ENCODE peak calls at places on chromosome 17, in six cellular contexts. N, C, O, G, W and A are unnamed samples.

GRCh38 chr17:17792551-17793377 is 44.0 kb downstream of the SREBF1 start:
- DNase-seq in W (peak; percentile 28), N (no peak), C (no peak), G (peak; percentile 84), O (no peak), A (no peak)

GRCh38 chr17:45228985-45229517 is 7.4 kb downstream of the FMNL1 start:
- DNase-seq in N (no peak), C (peak; percentile 68), W (peak; percentile 90), G (no peak), O (no peak), A (no peak)

GRCh38 chr17:76151896-76152454 is 10.9 kb upstream of the FOXJ1 start:
- DNase-seq in N (no peak), C (no peak), W (no peak), O (no peak), G (no peak), A (no peak)

GRCh38 chr17:79797492-79798295 is 817 bp upstream of the CBX8 start:
- DNase-seq in W (peak; percentile 81), O (no peak), G (peak; percentile 96), N (no peak), C (no peak), A (no peak)

GRCh38 chr17:958712-959451 is 20.7 kb downstream of the NXN start:
- DNase-seq in O (no peak), G (no peak), N (no peak), C (no peak), W (no peak), A (no peak)

GRCh38 chr17:42642377-42642776 is 16.7 kb upstream of the TUBG2 start:
- DNase-seq in W (no peak), N (no peak), G (no peak), C (no peak), O (no peak), A (no peak)

GRCh38 chr17:48711128-48711527 is 11.2 kb downstream of the PRAC1 start:
- DNase-seq in W (no peak), C (no peak), O (no peak), G (no peak), N (no peak), A (no peak)

GRCh38 chr17:61402978-61403845 is 3.6 kb downstream of the TBX2 start:
- DNase-seq in W (no peak), N (no peak), O (no peak), G (peak; percentile 34), C (no peak), A (no peak)

GRCh38 chr17:44589316-44590071 is 32.2 kb downstream of the FZD2 start:
- DNase-seq in O (no peak), W (no peak), C (no peak), G (peak; percentile 41), N (no peak), A (peak; percentile 23)

GRCh38 chr17:10034719-10035475 is 129.8 kb upstream of the RCVRN start:
- DNase-seq in O (no peak), W (no peak), C (no peak), G (no peak), N (no peak), A (no peak)

GRCh38 chr17:75810216-75810615 is 25.6 kb downstream of the UNK start:
- DNase-seq in N (no peak), W (peak; percentile 35), O (no peak), C (no peak), G (no peak), A (peak; percentile 55)

GRCh38 chr17:17859909-17860760 is 23.3 kb upstream of the SREBF1 start:
- DNase-seq in W (peak; percentile 75), C (no peak), N (no peak), O (no peak), G (peak; percentile 84), A (peak; percentile 75)

GRCh38 chr17:49575524-49576120 is at the start of gene NXPH3:
- DNase-seq in O (no peak), C (no peak), G (peak; percentile 91), W (peak; percentile 86), N (no peak), A (peak; percentile 89)

GRCh38 chr17:80261159-80261894 is 675 bp downstream of the RNF213 start:
- DNase-seq in O (peak; percentile 82), N (no peak), C (no peak), W (peak; percentile 34), G (peak; percentile 75), A (peak; percentile 74)

GRCh38 chr17:17784599-17785264 is 52.1 kb downstream of the SREBF1 start:
- DNase-seq in W (peak; percentile 30), C (no peak), G (peak; percentile 60), O (no peak), N (no peak), A (no peak)

GRCh38 chr17:17256316-17256715 is 19.3 kb upstream of the FLCN start:
- DNase-seq in O (no peak), W (no peak), N (no peak), G (no peak), C (no peak), A (no peak)

GRCh38 chr17:38980455-38981217 is 13.4 kb upstream of the FBXO47 start:
- DNase-seq in W (no peak), C (no peak), O (no peak), G (peak; percentile 33), N (no peak), A (no peak)

GRCh38 chr17:48998557-48999440 is 1.6 kb downstream of the IGF2BP1 start:
- DNase-seq in N (no peak), W (peak; percentile 70), O (no peak), G (no peak), C (no peak), A (no peak)

GRCh38 chr17:69505740-69506139 is 91.2 kb downstream of the MAP2K6 start:
- DNase-seq in O (no peak), C (no peak), N (no peak), G (no peak), W (no peak), A (no peak)

GRCh38 chr17:69501591-69502468 is 87.3 kb downstream of the MAP2K6 start:
- DNase-seq in C (no peak), G (no peak), N (no peak), W (no peak), O (no peak), A (no peak)

GRCh38 chr17:69500911-69501429 is 86.5 kb downstream of the MAP2K6 start:
- DNase-seq in C (no peak), W (no peak), O (no peak), G (no peak), N (no peak), A (no peak)

GRCh38 chr17:69502488-69502887 is 88.0 kb downstream of the MAP2K6 start:
- DNase-seq in N (no peak), O (no peak), C (no peak), G (no peak), W (no peak), A (no peak)

DNA sequence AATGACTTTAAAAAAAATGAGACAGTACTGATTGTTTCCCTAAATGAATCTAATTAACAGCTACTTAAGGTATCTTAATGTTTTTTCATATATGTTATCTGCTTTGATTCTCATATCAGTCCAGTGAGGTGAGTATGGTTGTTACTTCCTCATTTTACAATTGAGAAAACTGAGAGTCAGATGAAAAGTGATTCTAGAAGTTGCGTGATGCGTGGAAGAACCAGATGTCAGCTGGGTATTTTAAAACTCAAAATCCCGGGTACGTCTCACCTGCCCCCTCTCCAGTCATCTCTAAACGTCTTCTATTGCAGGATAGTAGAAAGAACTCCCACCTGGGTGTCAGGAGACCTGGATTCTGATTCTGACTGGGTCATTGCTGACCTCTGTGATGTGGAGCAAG is 89.2 kb downstream of the MAP2K6 start:
- DNase-seq in N (no peak), C (peak; percentile 74), W (no peak), O (no peak), G (no peak), A (no peak)
- TF ChIP-seq JUND in N (no peak), C (no peak), W (no peak), O (no peak), G (no peak), A (no peak)

DNA sequence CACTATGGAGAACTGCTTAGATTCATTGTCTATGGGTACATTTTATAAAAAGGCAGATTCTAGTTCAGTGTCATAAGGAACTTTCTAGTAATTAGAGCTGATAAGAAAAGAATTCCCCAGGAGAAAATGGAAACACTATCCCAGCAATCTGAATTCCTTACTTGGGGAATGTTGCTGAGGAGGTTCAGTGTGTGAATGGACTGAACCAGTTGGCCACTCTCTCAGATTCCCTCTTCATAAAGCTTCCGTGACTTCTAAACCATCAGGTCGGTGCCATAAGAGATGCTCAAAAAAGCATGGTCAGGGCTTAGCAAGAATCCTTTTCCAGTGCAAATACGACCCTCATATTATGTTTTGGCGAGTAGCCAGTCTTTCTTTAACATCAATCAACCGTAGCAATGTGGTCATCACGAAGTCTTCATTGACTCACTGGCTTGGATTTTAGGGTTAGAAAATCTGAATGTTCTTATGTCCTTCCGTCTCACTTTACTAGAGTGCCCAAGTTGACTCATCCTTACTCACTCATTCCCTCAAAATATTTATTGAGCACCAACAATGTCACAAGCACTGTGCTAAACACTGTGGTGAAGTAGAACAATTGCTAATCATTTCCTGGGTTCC is 102.7 kb upstream of the HLF start:
- DNase-seq in N (peak; percentile 94), G (no peak), W (no peak), C (no peak), O (no peak), A (no peak)
- TF ChIP-seq JUND in N (peak; percentile 97), G (peak; percentile 90), W (no peak), C (no peak), O (no peak), A (no peak)

GRCh38 chr17:59355695-59356323 is 24.4 kb downstream of the YPEL2 start:
- DNase-seq in G (no peak), O (no peak), C (no peak), W (no peak), N (no peak), A (no peak)

GRCh38 chr17:59355030-59355694 is 23.7 kb downstream of the YPEL2 start:
- DNase-seq in C (no peak), W (no peak), O (no peak), N (peak; percentile 31), G (no peak), A (no peak)

GRCh38 chr17:59357929-59358328 is 26.5 kb downstream of the YPEL2 start:
- DNase-seq in C (no peak), G (no peak), W (no peak), O (no peak), N (no peak), A (no peak)

GRCh38 chr17:59357219-59357699 is 25.8 kb downstream of the YPEL2 start:
- DNase-seq in W (no peak), O (no peak), G (no peak), C (no peak), N (no peak), A (no peak)

DNA sequence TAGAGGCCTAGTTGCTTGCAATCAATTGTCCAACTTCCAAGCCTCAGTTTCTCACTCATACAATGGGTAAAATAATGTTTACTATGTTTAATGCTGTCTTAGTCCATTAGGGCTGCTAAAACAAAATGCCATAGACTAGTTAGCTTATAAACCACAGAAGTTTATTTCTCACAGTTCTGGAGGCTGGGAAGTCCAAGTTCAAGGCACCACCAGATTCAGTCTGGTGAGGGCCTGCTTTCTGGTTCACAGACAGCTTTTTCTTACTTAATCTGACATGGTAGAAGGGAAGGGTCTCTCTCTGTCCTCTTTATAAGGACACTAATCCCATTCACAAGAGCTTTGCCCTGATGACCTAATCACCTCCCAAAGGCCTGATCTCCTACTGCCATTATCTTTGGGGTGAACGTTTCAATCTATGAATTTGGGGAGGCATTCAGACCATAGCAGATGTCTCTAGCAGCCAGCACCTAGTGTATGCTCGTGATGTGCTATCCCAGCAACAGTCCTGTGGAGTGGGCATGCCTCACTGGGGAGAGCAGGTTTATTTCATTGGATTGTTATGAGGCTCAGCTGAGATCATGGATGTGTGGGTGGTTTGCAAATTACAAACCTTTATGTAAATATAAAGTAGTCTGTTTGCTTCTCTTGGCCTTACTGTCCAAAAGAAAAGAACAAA is 25.2 kb downstream of the YPEL2 start:
- DNase-seq in N (no peak), O (no peak), C (no peak), W (no peak), G (no peak), A (no peak)
- TF ChIP-seq JUND in N (no peak), O (no peak), C (no peak), W (no peak), G (no peak), A (no peak)

GRCh38 chr17:67779098-67779672 is 46.1 kb upstream of the BPTF start:
- DNase-seq in G (peak; percentile 88), O (peak; percentile 34), W (peak; percentile 75), C (no peak), N (peak; percentile 48), A (peak; percentile 82)
- TF ChIP-seq JUND in G (no peak), O (no peak), W (peak; percentile 30), C (no peak), N (no peak), A (no peak)